ENCODE peak calls at places on chromosome 6, in five cellular contexts. W, J, M, P and B are unnamed samples.

GRCh38 chr6:66896415-66896814 is 1189.4 kb upstream of the EYS start:
- DNase-seq in W (peak), J (no peak), M (no peak), P (no peak), B (peak)

GRCh38 chr6:141265748-141266647 is 866.7 kb upstream of the GJE1 start:
- DNase-seq in W (no peak), J (no peak), M (peak), P (no peak), B (peak)

GRCh38 chr6:31651602-31652191 is 764 bp downstream of the BAG6 start:
- DNase-seq in W (peak), J (no peak), M (peak), P (peak), B (no peak)

GRCh38 chr6:157760589-157761330 is 62.3 kb upstream of the SNX9 start:
- DNase-seq in W (peak), J (no peak), M (peak), P (no peak), B (peak)

GRCh38 chr6:153056308-153056707 is 53.8 kb upstream of the MTRF1L start:
- DNase-seq in W (no peak), J (no peak), M (no peak), P (no peak), B (no peak)

GRCh38 chr6:113412589-113413367 is 444.4 kb upstream of the MARCKS start:
- DNase-seq in W (no peak), J (no peak), M (peak), P (no peak), B (no peak)

GRCh38 chr6:142210606-142211005 is 63.5 kb downstream of the VTA1 start:
- DNase-seq in W (no peak), J (no peak), M (no peak), P (no peak), B (no peak)

GRCh38 chr6:135798751-135799515 is 52.6 kb upstream of the PDE7B start:
- DNase-seq in W (no peak), J (no peak), M (no peak), P (no peak), B (no peak)

GRCh38 chr6:9397981-9398559 is 962.7 kb upstream of the SLC35B3 start:
- DNase-seq in W (no peak), J (no peak), M (no peak), P (no peak), B (peak)